ENCODE peak calls at places on chromosomes 16 and 17, in six cellular contexts. H is GM23338, E is pancreas, T is mucosa of descending colon, D is stomach, N is A549. I is an unnamed sample.

GRCh38 chr16:35562471-35562870 is 2103.1 kb downstream of the TP53TG3F start:
- DNase-seq in E (no peak), D (no peak), T (no peak), N (no peak), H (no peak), I (no peak)

GRCh38 chr16:974606-975312 is 4.0 kb upstream of the LMF1 start:
- DNase-seq in H (no peak), N (no peak), E (no peak), D (no peak), T (no peak), I (no peak)

GRCh38 chr17:39719966-39720365 is 10.4 kb downstream of the MIEN1 start:
- DNase-seq in T (no peak), E (no peak), D (no peak), H (no peak), N (no peak), I (no peak)

GRCh38 chr17:68389041-68389440 is 68.3 kb downstream of the WIPI1 start:
- DNase-seq in T (no peak), N (no peak), D (no peak), E (no peak), H (no peak), I (no peak)

GRCh38 chr17:32486701-32487459 is at the start of gene CDK5R1:
- DNase-seq in N (peak), E (peak), T (peak), D (peak), H (peak), I (peak)

GRCh38 chr16:57150682-57151330 is 35.0 kb downstream of the PSME3IP1 start:
- DNase-seq in E (peak), D (peak), N (no peak), T (no peak), H (peak), I (no peak)

GRCh38 chr16:27246439-27246838 is 22.1 kb downstream of the NSMCE1 start:
- DNase-seq in T (no peak), H (no peak), D (no peak), E (no peak), N (no peak), I (no peak)

GRCh38 chr16:53864819-53865491 is 161.0 kb downstream of the FTO start:
- DNase-seq in T (no peak), E (no peak), H (no peak), D (no peak), N (peak), I (no peak)

GRCh38 chr16:58582971-58583765 is 46.5 kb downstream of the CNOT1 start:
- DNase-seq in T (no peak), D (no peak), E (no peak), N (no peak), H (peak), I (peak)

GRCh38 chr16:13036600-13036999 is 135.2 kb downstream of the SHISA9 start:
- DNase-seq in H (peak), T (peak), D (peak), N (peak), E (peak), I (peak)

GRCh38 chr17:20226814-20227482 is 217.8 kb downstream of the SPECC1 start:
- DNase-seq in N (peak), T (peak), E (peak), D (peak), H (peak), I (peak)

GRCh38 chr17:28645576-28645939 is 600 bp upstream of the BLTP2 start:
- DNase-seq in H (no peak), D (no peak), N (no peak), T (peak), E (no peak), I (no peak)

GRCh38 chr16:85570213-85570734 is 42.8 kb upstream of the GSE1 start:
- DNase-seq in E (no peak), D (peak), T (no peak), H (no peak), N (no peak), I (no peak)

GRCh38 chr16:50058091-50058771 is 7.5 kb upstream of the HEATR3 start:
- DNase-seq in T (no peak), N (no peak), H (no peak), D (no peak), E (no peak), I (no peak)

GRCh38 chr16:50059669-50060068 is 6.1 kb upstream of the HEATR3 start:
- DNase-seq in H (no peak), N (no peak), E (no peak), D (no peak), T (no peak), I (no peak)

GRCh38 chr16:50059111-50059510 is 6.7 kb upstream of the HEATR3 start:
- DNase-seq in N (no peak), H (no peak), E (no peak), D (no peak), T (no peak), I (no peak)

GRCh38 chr16:50050802-50051201 is 15.0 kb upstream of the HEATR3 start:
- DNase-seq in N (no peak), D (no peak), E (no peak), H (no peak), T (no peak), I (no peak)

GRCh38 chr16:50056226-50056625 is 9.5 kb upstream of the HEATR3 start:
- DNase-seq in H (no peak), N (no peak), T (no peak), E (no peak), D (no peak), I (no peak)
- TF ChIP-seq CTCF in H (no peak), N (no peak), T (no peak), E (no peak), D (no peak), I (no peak)

GRCh38 chr17:41512789-41513547 is 5.7 kb downstream of the KRT15 start:
- DNase-seq in T (no peak), H (no peak), E (no peak), D (no peak), N (no peak), I (no peak)

GRCh38 chr17:41511716-41512115 is 6.3 kb upstream of the KRT13 start:
- DNase-seq in H (no peak), E (no peak), D (no peak), N (no peak), T (no peak), I (no peak)

GRCh38 chr17:41511130-41511529 is 5.7 kb upstream of the KRT13 start:
- DNase-seq in H (no peak), D (peak), N (no peak), T (peak), E (no peak), I (no peak)

GRCh38 chr17:41507315-41507880 is 2.0 kb upstream of the KRT13 start:
- DNase-seq in D (no peak), N (no peak), H (no peak), E (no peak), T (no peak), I (no peak)

GRCh38 chr17:41510251-41511065 is 5.0 kb upstream of the KRT13 start:
- DNase-seq in N (no peak), D (no peak), E (no peak), H (peak), T (no peak), I (no peak)
- TF ChIP-seq CTCF in N (no peak), D (no peak), E (no peak), H (no peak), T (no peak), I (no peak)

DNA sequence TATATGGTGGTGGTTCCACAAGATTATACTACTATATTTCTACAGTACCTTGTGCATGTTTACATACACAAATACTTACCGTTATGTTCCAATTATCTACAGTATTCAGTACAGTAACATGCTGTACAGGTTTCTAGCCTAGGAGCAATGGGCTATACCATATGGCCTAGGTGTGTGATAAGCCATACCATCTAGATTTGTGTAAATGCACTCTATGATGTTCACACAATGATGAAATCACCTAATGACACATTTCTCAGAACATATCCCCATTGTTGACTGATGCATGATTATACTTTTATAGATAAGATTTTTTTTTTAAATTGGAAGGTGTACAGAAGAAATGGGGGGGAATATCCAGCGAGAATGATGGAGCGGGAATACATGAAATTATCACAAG is 123.0 kb upstream of the TOB1 start:
- DNase-seq in T (no peak), E (no peak), D (no peak), N (no peak), H (no peak), I (no peak)
- TF ChIP-seq CTCF in T (no peak), E (no peak), D (no peak), N (no peak), H (no peak), I (no peak)

GRCh38 chr17:3843935-3844516 is 2.0 kb downstream of the NCBP3 start:
- DNase-seq in E (no peak), D (peak), N (peak), H (peak), T (peak), I (peak)
- TF ChIP-seq CTCF in E (peak), D (peak), N (peak), H (peak), T (peak), I (peak)